ENCODE peak calls at places on chromosomes 7 and 10, in seven cellular contexts. W is effector memory CD4-positive, alpha-beta T cell; D is pancreas; S is right cardiac atrium; O is small intestine; I is fibroblast of lung; Y is endodermal cell. N is an unnamed sample. For H3K4me1, the result is how much of the 10 kb centered on the place peaks cover.

GRCh38 chr10:75057680-75058079 is 53.8 kb upstream of the SAMD8 start:
- DNase-seq in S (no peak), Y (no peak), W (no peak), O (no peak), I (no peak), D (no peak), N (no peak)

GRCh38 chr10:78627254-78627795 is 441.4 kb upstream of the ZMIZ1 start:
- DNase-seq in Y (peak), O (no peak), S (no peak), I (peak), W (no peak), D (no peak), N (no peak)

GRCh38 chr7:106766551-106766950 is 98.5 kb upstream of the PIK3CG start:
- DNase-seq in S (no peak), O (no peak), W (no peak), I (peak), D (no peak), Y (no peak), N (no peak)

GRCh38 chr10:25113231-25114035 is 61.4 kb upstream of the GPR158 start:
- DNase-seq in Y (peak), I (peak), D (peak), O (peak), S (peak), W (no peak), N (peak)

GRCh38 chr10:97690138-97690537 is 3.1 kb upstream of the AVPI1 start:
- DNase-seq in S (no peak), O (no peak), D (no peak), I (no peak), Y (no peak), W (no peak), N (no peak)

GRCh38 chr7:151792671-151793070 is 84.2 kb downstream of the PRKAG2 start:
- DNase-seq in I (no peak), D (no peak), W (no peak), O (no peak), S (no peak), Y (no peak), N (no peak)

GRCh38 chr10:124621637-124622036 is 122.5 kb downstream of the FAM53B start:
- DNase-seq in O (no peak), I (no peak), W (no peak), D (no peak), S (no peak), Y (no peak), N (no peak)

GRCh38 chr7:105202561-105203130 is 186.1 kb downstream of the SRPK2 start:
- DNase-seq in O (no peak), D (no peak), S (no peak), I (peak), Y (no peak), W (no peak), N (no peak)

GRCh38 chr7:21939136-21939857 is 6.4 kb downstream of the CDCA7L start:
- DNase-seq in S (no peak), O (no peak), W (no peak), I (peak), Y (no peak), D (no peak), N (no peak)

GRCh38 chr7:152464312-152465117 is 28.7 kb upstream of the KMT2C start:
- DNase-seq in D (peak), O (peak), W (peak), S (peak), Y (peak), I (peak), N (peak)

GRCh38 chr7:148084138-148084537 is 506.4 kb upstream of the C7orf33 start:
- DNase-seq in W (no peak), Y (peak), D (peak), I (peak), O (peak), S (peak), N (no peak)

GRCh38 chr10:65341323-65341922 is 1584.4 kb upstream of the LRRTM3 start:
- DNase-seq in D (no peak), O (no peak), S (no peak), W (no peak), Y (no peak), I (peak), N (no peak)

GRCh38 chr10:68135362-68135761 is 26.1 kb downstream of the MYPN start:
- DNase-seq in D (no peak), S (no peak), Y (no peak), O (no peak), I (peak), W (no peak), N (no peak)

GRCh38 chr7:2175514-2175913 is 57.2 kb downstream of the MAD1L1 start:
- DNase-seq in W (no peak), I (peak), S (peak), D (no peak), Y (no peak), O (no peak), N (no peak)

GRCh38 chr10:48466611-48467240 is 138.1 kb downstream of the ARHGAP22 start:
- DNase-seq in W (no peak), D (no peak), I (no peak), S (no peak), O (no peak), Y (peak), N (no peak)

GRCh38 chr10:12586724-12587123 is 237.4 kb downstream of the CAMK1D start:
- DNase-seq in W (no peak), O (no peak), S (no peak), D (no peak), Y (no peak), I (no peak), N (no peak)

GRCh38 chr10:21724695-21725371 is 190.8 kb downstream of the MLLT10 start:
- DNase-seq in I (peak), O (peak), D (peak), W (no peak), Y (peak), S (peak), N (peak)

GRCh38 chr10:16505168-16505567 is 16.5 kb downstream of the C1QL3 start:
- DNase-seq in D (no peak), I (no peak), W (no peak), Y (no peak), O (no peak), S (no peak), N (no peak)

GRCh38 chr10:22554481-22555182 is 159.7 kb downstream of the PIP4K2A start:
- DNase-seq in O (no peak), W (no peak), S (peak), Y (no peak), D (peak), I (peak), N (no peak)

GRCh38 chr7:89837515-89837914 is 316.8 kb upstream of the STEAP1 start:
- DNase-seq in Y (no peak), S (no peak), O (no peak), D (no peak), W (no peak), I (peak), N (no peak)

GRCh38 chr7:112201421-112201820 is 4.8 kb downstream of the DOCK4 start:
- DNase-seq in Y (no peak), W (no peak), O (no peak), I (peak), D (no peak), S (no peak), N (no peak)

GRCh38 chr7:73739387-73739767 is 775 bp upstream of the ABHD11 start:
- DNase-seq in I (no peak), S (no peak), Y (peak), O (no peak), W (no peak), D (peak), N (no peak)

GRCh38 chr10:19629559-19629958 is 186.7 kb upstream of the PLXDC2 start:
- DNase-seq in O (no peak), S (peak), Y (peak), D (no peak), W (no peak), I (peak), N (no peak)

DNA sequence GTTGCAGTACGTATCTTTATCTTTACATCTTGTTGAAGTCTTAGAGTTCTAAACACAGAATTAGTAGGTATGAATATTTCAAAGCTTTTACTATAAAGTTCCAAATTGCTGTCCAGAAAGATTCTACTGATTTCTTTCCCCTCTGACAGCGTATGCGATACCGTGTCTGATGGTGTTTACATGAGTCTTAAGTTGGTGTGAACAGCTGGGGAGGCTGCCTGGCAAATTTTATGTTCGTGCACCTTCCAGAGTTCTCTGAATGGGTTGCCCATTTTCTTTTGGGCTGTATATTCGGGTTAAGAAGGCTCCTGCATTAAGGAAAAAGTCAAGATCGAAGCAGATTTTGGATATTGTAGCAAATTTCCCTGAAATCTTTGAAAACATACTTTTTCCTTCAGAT is 8.3 kb downstream of the MDH2 start:
- DNase-seq in W (no peak), O (no peak), D (no peak), I (no peak), Y (no peak), S (no peak), N (no peak)
- H3K4me1 ChIP-seq in W (under half), O (under half), D (under half), I (under half), Y (under half), S (under half), N (under half)

GRCh38 chr7:155190608-155191536 is 106.8 kb upstream of the INSIG1 start:
- DNase-seq in D (peak), S (no peak), Y (peak), I (peak), O (peak), W (peak), N (peak)
- H3K4me3 ChIP-seq in D (peak), S (no peak), Y (no peak), I (no peak), O (no peak), W (no peak), N (no peak)

GRCh38 chr7:876972-877311 is 588 bp downstream of the GET4 start:
- DNase-seq in Y (no peak), S (no peak), I (no peak), W (no peak), O (no peak), D (no peak), N (no peak)
- H3K4me1 ChIP-seq in Y (under half), S (under half), I (under half), W (under half), O (under half), D (under half), N (under half)

GRCh38 chr7:1046722-1047679 is 2.7 kb downstream of the GPR146 start:
- DNase-seq in Y (no peak), S (no peak), I (no peak), O (peak), D (peak), W (peak), N (peak)

GRCh38 chr7:1050956-1051690 is 6.8 kb downstream of the GPR146 start:
- DNase-seq in O (no peak), W (no peak), I (no peak), D (peak), Y (no peak), S (peak), N (no peak)

GRCh38 chr7:1050254-1050906 is 6.0 kb downstream of the GPR146 start:
- DNase-seq in Y (no peak), S (no peak), I (no peak), O (no peak), W (no peak), D (no peak), N (no peak)

GRCh38 chr7:1049801-1050200 is 5.5 kb downstream of the GPR146 start:
- DNase-seq in I (no peak), O (no peak), Y (no peak), D (peak), S (no peak), W (no peak), N (no peak)

GRCh38 chr7:1049006-1049741 is 4.8 kb downstream of the GPR146 start:
- DNase-seq in S (no peak), I (no peak), O (no peak), D (peak), W (no peak), Y (no peak), N (no peak)
- H3K4me3 ChIP-seq in S (no peak), I (no peak), O (no peak), D (no peak), W (no peak), Y (no peak), N (no peak)